ENCODE peak calls at places on chromosomes 13 and 19, in four cellular contexts. B is ovary, M is tibial nerve, F is A549. E is an unnamed sample.

GRCh38 chr19:43699506-43700367 is 16.1 kb upstream of the IRGC start:
- DNase-seq in B (peak; percentile 55), M (no peak), F (no peak), E (peak; percentile 34)

GRCh38 chr13:32019612-32020233 is 11.9 kb upstream of the FRY start:
- DNase-seq in B (peak; percentile 42), M (no peak), F (peak; percentile 50), E (no peak)

GRCh38 chr13:108609353-108609752 is 20.1 kb upstream of the MYO16 start:
- DNase-seq in B (no peak), M (no peak), F (peak; percentile 31), E (no peak)

GRCh38 chr13:112969692-112970338 is 801 bp downstream of the MCF2L start:
- DNase-seq in B (peak; percentile 25), M (no peak), F (no peak), E (no peak)

GRCh38 chr19:50432221-50432626 is 468 bp upstream of the MYBPC2 start:
- DNase-seq in B (peak; percentile 50), M (no peak), F (no peak), E (no peak)

GRCh38 chr13:104779311-104779710 is 1713.1 kb upstream of the SLC10A2 start:
- DNase-seq in B (no peak), M (no peak), F (no peak), E (no peak)

GRCh38 chr13:63381078-63381859 is 1965.6 kb upstream of the PCDH20 start:
- DNase-seq in B (no peak), M (no peak), F (no peak), E (no peak)

GRCh38 chr19:48553676-48554384 is 1.9 kb downstream of the SULT2B1 start:
- DNase-seq in B (no peak), M (no peak), F (peak; percentile 99), E (peak; percentile 45)

GRCh38 chr13:46598140-46598819 is 45.3 kb downstream of the LRCH1 start:
- DNase-seq in B (no peak), M (no peak), F (no peak), E (no peak)

GRCh38 chr19:4522291-4523002 is 4.2 kb upstream of the PLIN4 start:
- DNase-seq in B (no peak), M (no peak), F (no peak), E (no peak)

GRCh38 chr19:17794731-17795494 is at the start of gene B3GNT3:
- DNase-seq in B (peak; percentile 56), M (no peak), F (peak; percentile 72), E (peak; percentile 97)

GRCh38 chr19:16750081-16750480 is 30.4 kb downstream of the NWD1 start:
- DNase-seq in B (no peak), M (no peak), F (no peak), E (no peak)

GRCh38 chr13:22880756-22881701 is 299.8 kb upstream of the SGCG start:
- DNase-seq in B (no peak), M (no peak), F (no peak), E (no peak)

GRCh38 chr19:6090634-6091033 is 19.7 kb downstream of the RFX2 start:
- DNase-seq in B (no peak), M (no peak), F (no peak), E (no peak)

GRCh38 chr13:34464011-34464410 is 478.1 kb upstream of the NBEA start:
- DNase-seq in B (no peak), M (no peak), F (peak; percentile 28), E (no peak)

GRCh38 chr13:68895696-68896095 is 1211.9 kb upstream of the ATXN8OS start:
- DNase-seq in B (no peak), M (no peak), F (no peak), E (no peak)

GRCh38 chr19:3276341-3276799 is 51.9 kb downstream of the CELF5 start:
- DNase-seq in B (no peak), M (no peak), F (peak; percentile 83), E (peak; percentile 34)

GRCh38 chr19:52171321-52172169 is at the start of gene ZNF836:
- DNase-seq in B (peak; percentile 96), M (peak; percentile 89), F (peak; percentile 69), E (peak; percentile 92)

GRCh38 chr13:99085139-99085845 is 107.4 kb upstream of the DOCK9 start:
- DNase-seq in B (no peak), M (no peak), F (no peak), E (no peak)

GRCh38 chr13:52010890-52011689 is at the start of gene ATP7B:
- DNase-seq in B (no peak), M (no peak), F (peak; percentile 5), E (no peak)

GRCh38 chr13:73717632-73718031 is 416.6 kb downstream of the KLF12 start:
- DNase-seq in B (no peak), M (no peak), F (no peak), E (no peak)
- TF ChIP-seq EP300 in B (no peak), M (no peak), F (no peak), E (no peak)

GRCh38 chr19:18830488-18830887 is 1.3 kb upstream of the UPF1 start:
- DNase-seq in B (no peak), M (no peak), F (no peak), E (no peak)

GRCh38 chr19:18833141-18833476 is 1.4 kb downstream of the UPF1 start:
- DNase-seq in B (no peak), M (no peak), F (no peak), E (no peak)

GRCh38 chr19:18833849-18834643 is 2.3 kb downstream of the UPF1 start:
- DNase-seq in B (no peak), M (no peak), F (no peak), E (no peak)

GRCh38 chr19:18832331-18833140 is 777 bp downstream of the UPF1 start:
- DNase-seq in B (peak; percentile 67), M (no peak), F (peak; percentile 32), E (no peak)

GRCh38 chr19:18831524-18832330 is at the start of gene UPF1:
- DNase-seq in B (peak; percentile 96), M (peak; percentile 77), F (peak; percentile 88), E (peak; percentile 94)
- TF ChIP-seq EP300 in B (no peak), M (peak; percentile 42), F (no peak), E (no peak)

GRCh38 chr19:29988351-29988750 is 46.3 kb downstream of the URI1 start:
- DNase-seq in B (no peak), M (no peak), F (no peak), E (no peak)
- TF ChIP-seq EP300 in B (no peak), M (no peak), F (no peak), E (no peak)

GRCh38 chr13:60165391-60166099 is 1.8 kb upstream of the DIAPH3 start:
- DNase-seq in B (no peak), M (no peak), F (no peak), E (no peak)
- TF ChIP-seq EP300 in B (no peak), M (no peak), F (no peak), E (no peak)

DNA sequence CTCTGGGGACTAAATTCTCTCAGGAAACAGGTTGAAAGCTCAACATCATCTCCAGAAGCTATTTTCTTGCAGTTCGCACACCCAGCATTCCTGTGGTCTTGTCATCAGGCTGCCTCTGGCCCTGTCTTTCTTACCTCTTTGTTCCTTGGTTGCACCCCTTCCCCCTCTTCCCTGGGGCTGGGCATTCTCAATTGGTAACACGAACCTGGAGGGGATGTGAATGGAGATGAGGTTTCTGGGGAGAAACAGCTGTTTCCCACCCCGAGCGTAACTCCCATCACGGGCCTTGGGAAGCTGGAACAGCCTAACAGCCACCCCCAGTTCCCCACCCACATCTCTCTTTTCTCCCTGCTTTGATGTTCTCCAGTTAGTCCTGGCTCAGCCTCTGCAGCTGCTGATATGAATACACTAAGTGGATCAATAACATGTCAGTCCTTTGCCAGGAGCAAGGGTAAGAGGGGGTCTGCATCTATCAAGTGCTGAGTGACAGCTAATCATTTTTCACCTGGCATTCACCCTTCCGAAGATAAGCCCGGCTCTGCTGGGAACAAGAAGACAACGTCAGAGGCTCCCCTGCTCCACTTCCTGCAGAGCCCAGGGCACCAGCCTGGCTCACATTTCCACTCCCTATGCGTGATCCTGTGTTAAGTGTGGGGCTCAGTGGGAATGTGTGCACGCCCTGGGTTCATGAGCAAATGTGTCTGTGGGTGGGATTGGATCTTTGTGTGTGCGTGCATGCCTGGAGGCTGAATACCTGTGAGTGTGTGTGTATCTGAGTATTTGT is 74.0 kb upstream of the KCTD15 start:
- DNase-seq in B (no peak), M (no peak), F (no peak), E (no peak)
- TF ChIP-seq EP300 in B (no peak), M (no peak), F (no peak), E (no peak)

GRCh38 chr13:85652536-85652935 is 146.7 kb downstream of the SLITRK6 start:
- DNase-seq in B (no peak), M (no peak), F (no peak), E (no peak)

GRCh38 chr13:85653681-85654080 is 145.5 kb downstream of the SLITRK6 start:
- DNase-seq in B (no peak), M (no peak), F (no peak), E (no peak)

GRCh38 chr13:85655040-85655439 is 144.2 kb downstream of the SLITRK6 start:
- DNase-seq in B (no peak), M (no peak), F (no peak), E (no peak)

GRCh38 chr13:85651440-85651839 is 147.8 kb downstream of the SLITRK6 start:
- DNase-seq in B (no peak), M (no peak), F (no peak), E (no peak)

GRCh38 chr13:85654227-85654626 is 145.0 kb downstream of the SLITRK6 start:
- DNase-seq in B (no peak), M (no peak), F (no peak), E (no peak)
- TF ChIP-seq EP300 in B (no peak), M (no peak), F (no peak), E (no peak)

GRCh38 chr13:44713793-44714469 is 137.8 kb upstream of the TSC22D1 start:
- DNase-seq in B (no peak), M (no peak), F (peak; percentile 76), E (no peak)

GRCh38 chr13:44718467-44718866 is 142.3 kb upstream of the TSC22D1 start:
- DNase-seq in B (no peak), M (no peak), F (no peak), E (no peak)

GRCh38 chr13:44710576-44710975 is 134.4 kb upstream of the TSC22D1 start:
- DNase-seq in B (no peak), M (no peak), F (peak; percentile 49), E (no peak)

GRCh38 chr13:44719857-44720671 is 143.9 kb upstream of the TSC22D1 start:
- DNase-seq in B (no peak), M (no peak), F (peak; percentile 22), E (no peak)

DNA sequence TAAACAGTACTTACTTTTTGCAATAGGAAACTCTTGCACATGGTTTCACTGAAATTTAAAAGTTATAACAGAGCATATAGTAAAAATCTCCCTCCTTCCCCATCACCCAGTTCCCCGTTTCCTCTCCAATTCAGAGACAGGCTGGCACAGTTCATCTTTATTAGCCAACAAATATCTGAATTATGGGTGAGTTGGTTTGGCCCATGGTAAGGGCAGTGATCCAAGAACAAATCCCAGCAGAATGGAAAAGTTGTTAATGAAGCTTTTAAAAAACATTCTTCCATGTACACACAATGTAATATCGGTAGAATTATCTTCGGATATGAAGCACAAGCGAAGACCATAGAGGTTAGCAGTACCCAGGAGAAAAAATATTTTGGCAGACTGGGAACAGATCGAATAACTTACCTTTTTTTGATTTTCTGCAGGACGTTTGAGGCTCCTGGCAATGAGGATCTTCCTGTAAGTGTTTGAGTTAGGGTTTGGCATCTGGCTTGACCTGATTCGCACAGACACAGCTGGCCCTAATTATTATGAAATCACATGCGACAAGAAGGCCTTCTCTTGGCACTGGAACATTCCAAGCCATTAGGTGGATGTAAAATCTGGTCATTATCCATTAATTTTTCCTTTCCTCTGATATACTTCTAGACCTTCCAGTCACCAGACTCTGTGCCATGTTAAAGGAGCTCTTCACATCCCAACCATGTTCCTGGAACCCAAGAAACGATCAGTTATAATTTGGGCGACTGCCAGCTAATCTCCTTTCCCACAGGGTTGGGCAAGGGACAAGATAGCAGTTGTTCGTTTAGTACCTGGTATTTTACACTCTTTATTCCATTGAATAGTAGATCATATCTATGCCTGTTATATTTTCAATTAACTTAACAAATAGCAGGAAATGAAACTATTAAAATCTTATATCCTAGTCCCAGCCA is 139.4 kb upstream of the TSC22D1 start:
- DNase-seq in B (no peak), M (no peak), F (no peak), E (no peak)
- TF ChIP-seq EP300 in B (no peak), M (peak; percentile 25), F (no peak), E (no peak)